ENCODE peak calls at places on chromosomes 3 and 15, in seven cellular contexts. X is spleen, O is astrocyte, R is B cell, N is GM13977, V is stomach, Y is coronary artery. L is an unnamed sample.

GRCh38 chr3:109023656-109024254 is 70.1 kb upstream of the GUCA1C start:
- DNase-seq in X (no peak), O (peak), R (peak), N (peak), V (peak), Y (no peak), L (peak)

GRCh38 chr3:14879161-14879888 is 60.6 kb downstream of the FGD5 start:
- DNase-seq in X (peak), O (no peak), R (no peak), N (no peak), V (no peak), Y (no peak), L (no peak)

GRCh38 chr3:107272471-107272870 is 104.8 kb upstream of the CCDC54 start:
- DNase-seq in X (no peak), O (no peak), R (no peak), N (no peak), V (no peak), Y (no peak), L (no peak)

GRCh38 chr3:194930439-194931204 is 244.9 kb downstream of the FAM43A start:
- DNase-seq in X (peak), O (peak), R (no peak), N (no peak), V (no peak), Y (no peak), L (peak)

GRCh38 chr15:101495334-101496197 is 6.1 kb upstream of the PCSK6 start:
- DNase-seq in X (no peak), O (no peak), R (no peak), N (peak), V (no peak), Y (no peak), L (no peak)

GRCh38 chr3:122258757-122259371 is 66.2 kb upstream of the CSTA start:
- DNase-seq in X (peak), O (peak), R (peak), N (peak), V (peak), Y (no peak), L (peak)

GRCh38 chr15:89575656-89576416 is 567 bp downstream of the TICRR start:
- DNase-seq in X (no peak), O (no peak), R (no peak), N (no peak), V (no peak), Y (peak), L (no peak)

GRCh38 chr15:70376929-70377691 is 279.4 kb upstream of the TLE3 start:
- DNase-seq in X (no peak), O (peak), R (no peak), N (no peak), V (peak), Y (peak), L (peak)

GRCh38 chr3:125003369-125003853 is 52.4 kb downstream of the HEG1 start:
- DNase-seq in X (no peak), O (peak), R (no peak), N (no peak), V (no peak), Y (no peak), L (peak)

GRCh38 chr15:44066211-44066827 is 128.8 kb downstream of the FRMD5 start:
- DNase-seq in X (no peak), O (no peak), R (peak), N (peak), V (peak), Y (no peak), L (peak)

GRCh38 chr3:162863579-162863978 is 1367.0 kb downstream of the OTOL1 start:
- DNase-seq in X (no peak), O (no peak), R (no peak), N (no peak), V (no peak), Y (no peak), L (no peak)

GRCh38 chr3:128618398-128618726 is 32.3 kb downstream of the RPN1 start:
- DNase-seq in X (no peak), O (no peak), R (no peak), N (no peak), V (no peak), Y (no peak), L (no peak)

GRCh38 chr15:42059661-42060476 is 34.5 kb downstream of the PLA2G4D start:
- DNase-seq in X (no peak), O (peak), R (peak), N (peak), V (peak), Y (peak), L (peak)

GRCh38 chr3:27577504-27577903 is 93.3 kb upstream of the SLC4A7 start:
- DNase-seq in X (no peak), O (no peak), R (no peak), N (no peak), V (no peak), Y (no peak), L (no peak)

GRCh38 chr3:122484985-122485384 is 29.8 kb downstream of the KPNA1 start:
- DNase-seq in X (no peak), O (peak), R (no peak), N (no peak), V (peak), Y (no peak), L (peak)

GRCh38 chr15:66803749-66804148 is 101.7 kb downstream of the SMAD6 start:
- DNase-seq in X (no peak), O (no peak), R (no peak), N (no peak), V (no peak), Y (peak), L (no peak)

GRCh38 chr3:93904568-93904967 is 69.1 kb downstream of the PROS1 start:
- DNase-seq in X (no peak), O (no peak), R (no peak), N (no peak), V (no peak), Y (no peak), L (no peak)

GRCh38 chr3:187021748-187022402 is 91.5 kb downstream of the ST6GAL1 start:
- DNase-seq in X (no peak), O (no peak), R (peak), N (no peak), V (no peak), Y (no peak), L (no peak)

GRCh38 chr3:56974242-56974945 is 86.1 kb upstream of the SPATA12 start:
- DNase-seq in X (no peak), O (peak), R (no peak), N (no peak), V (no peak), Y (no peak), L (no peak)

GRCh38 chr3:126621171-126621570 is 33.8 kb downstream of the TXNRD3 start:
- DNase-seq in X (no peak), O (peak), R (no peak), N (no peak), V (no peak), Y (no peak), L (peak)

GRCh38 chr3:132210476-132211346 is 106.5 kb upstream of the ACP3 start:
- DNase-seq in X (no peak), O (no peak), R (no peak), N (no peak), V (peak), Y (no peak), L (no peak)

GRCh38 chr15:26889298-26889898 is 22.5 kb downstream of the GABRA5 start:
- DNase-seq in X (no peak), O (peak), R (peak), N (peak), V (peak), Y (no peak), L (peak)

GRCh38 chr15:40272713-40273056 is 10.2 kb downstream of the ANKRD63 start:
- DNase-seq in X (no peak), O (no peak), R (no peak), N (no peak), V (no peak), Y (no peak), L (no peak)

GRCh38 chr3:127792664-127793292 is 29.5 kb downstream of the MGLL start:
- DNase-seq in X (peak), O (peak), R (no peak), N (no peak), V (peak), Y (no peak), L (peak)

GRCh38 chr15:33994005-33994615 is 25.8 kb downstream of the CHRM5 start:
- DNase-seq in X (no peak), O (peak), R (no peak), N (no peak), V (no peak), Y (no peak), L (peak)

GRCh38 chr15:46126581-46126980 is 491.8 kb downstream of the SQOR start:
- DNase-seq in X (no peak), O (peak), R (no peak), N (no peak), V (no peak), Y (no peak), L (peak)

DNA sequence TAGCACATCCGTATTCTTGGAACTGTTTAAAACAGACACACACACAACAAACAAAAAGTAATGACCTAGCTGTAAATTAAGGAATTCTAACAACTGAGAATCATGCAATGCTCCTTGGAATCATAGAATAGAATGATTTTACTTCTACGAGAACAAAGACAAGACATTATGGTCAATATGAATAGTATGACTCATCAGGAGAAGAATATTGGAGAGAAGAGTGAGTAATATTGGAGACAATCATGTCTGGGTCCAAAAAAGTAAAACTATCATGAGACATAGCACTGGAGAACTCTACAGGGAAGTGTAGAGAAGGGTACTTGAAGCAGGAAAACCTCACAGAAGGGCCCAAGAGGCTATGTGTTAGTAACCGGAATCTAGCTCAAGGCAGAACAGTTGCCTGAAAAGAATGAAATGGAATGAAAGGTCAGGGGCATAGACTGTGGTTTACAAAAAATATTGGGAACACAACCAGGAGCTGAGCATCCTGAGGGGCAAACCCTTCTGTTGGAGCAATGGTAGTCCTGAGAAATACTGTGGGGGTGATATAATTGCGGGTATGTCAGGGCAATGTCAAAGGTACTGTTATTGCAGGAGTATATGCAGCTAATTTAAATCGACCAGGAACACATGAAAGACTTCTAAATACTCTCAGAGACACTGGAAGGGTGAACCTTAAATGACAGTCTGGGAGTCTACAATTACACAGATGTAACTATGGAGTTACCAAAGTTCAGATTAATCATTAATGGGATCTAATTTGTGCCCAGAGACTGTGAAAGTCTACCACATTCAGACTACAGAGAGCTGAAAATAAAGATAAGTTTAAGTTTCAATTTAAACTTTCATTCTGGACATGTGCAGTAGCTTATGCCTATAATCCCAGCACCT is 201.2 kb downstream of the BCHE start:
- DNase-seq in X (no peak), O (peak), R (no peak), N (no peak), V (no peak), Y (no peak), L (no peak)
- TF ChIP-seq CTCF in X (no peak), O (no peak), R (no peak), N (no peak), V (no peak), Y (no peak), L (no peak)

GRCh38 chr3:158911586-158911985 is 109.7 kb downstream of the MFSD1 start:
- DNase-seq in X (no peak), O (no peak), R (no peak), N (no peak), V (no peak), Y (no peak), L (no peak)

GRCh38 chr3:158909870-158910269 is 108.0 kb downstream of the MFSD1 start:
- DNase-seq in X (no peak), O (peak), R (no peak), N (no peak), V (no peak), Y (no peak), L (no peak)

GRCh38 chr3:158908187-158908762 is 106.4 kb downstream of the MFSD1 start:
- DNase-seq in X (no peak), O (no peak), R (no peak), N (no peak), V (no peak), Y (no peak), L (no peak)

GRCh38 chr3:158912621-158913020 is 110.8 kb downstream of the MFSD1 start:
- DNase-seq in X (no peak), O (no peak), R (no peak), N (no peak), V (no peak), Y (no peak), L (no peak)

GRCh38 chr3:158912188-158912587 is 110.3 kb downstream of the MFSD1 start:
- DNase-seq in X (no peak), O (no peak), R (no peak), N (no peak), V (no peak), Y (no peak), L (no peak)
- TF ChIP-seq CTCF in X (no peak), O (no peak), R (no peak), N (no peak), V (no peak), Y (no peak), L (peak)

GRCh38 chr3:84141571-84141970 is 817.2 kb upstream of the CADM2 start:
- DNase-seq in X (no peak), O (peak), R (no peak), N (no peak), V (no peak), Y (no peak), L (no peak)

DNA sequence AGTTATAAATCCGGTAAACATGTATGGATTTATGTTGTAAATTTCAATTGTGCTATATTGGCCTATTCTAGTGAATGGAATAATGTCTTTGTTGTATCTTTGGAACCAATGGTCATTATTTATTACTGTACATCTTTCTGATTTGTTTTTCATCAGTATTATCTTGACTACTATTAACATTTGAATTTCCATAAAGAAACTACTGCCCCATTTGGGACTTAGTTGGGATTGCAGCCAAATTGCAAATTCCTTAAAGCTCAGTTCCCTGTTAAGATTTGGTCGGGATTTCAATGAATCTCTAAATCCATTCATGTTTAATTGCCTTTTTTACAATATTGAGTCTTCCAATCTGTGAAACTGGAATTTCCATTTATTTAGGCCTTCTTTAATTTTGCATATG is 822.4 kb upstream of the CADM2 start:
- DNase-seq in X (no peak), O (no peak), R (no peak), N (no peak), V (no peak), Y (no peak), L (no peak)
- TF ChIP-seq CTCF in X (no peak), O (peak), R (no peak), N (no peak), V (no peak), Y (no peak), L (no peak)

GRCh38 chr3:156787015-156787414 is 39.1 kb upstream of the LEKR1 start:
- DNase-seq in X (no peak), O (no peak), R (no peak), N (no peak), V (no peak), Y (no peak), L (no peak)

GRCh38 chr3:156790141-156790540 is 36.0 kb upstream of the LEKR1 start:
- DNase-seq in X (no peak), O (peak), R (no peak), N (no peak), V (no peak), Y (no peak), L (no peak)

GRCh38 chr3:156788846-156789245 is 37.3 kb upstream of the LEKR1 start:
- DNase-seq in X (no peak), O (no peak), R (no peak), N (no peak), V (no peak), Y (no peak), L (peak)

GRCh38 chr3:156792114-156792513 is 34.0 kb upstream of the LEKR1 start:
- DNase-seq in X (no peak), O (no peak), R (no peak), N (no peak), V (no peak), Y (no peak), L (no peak)

DNA sequence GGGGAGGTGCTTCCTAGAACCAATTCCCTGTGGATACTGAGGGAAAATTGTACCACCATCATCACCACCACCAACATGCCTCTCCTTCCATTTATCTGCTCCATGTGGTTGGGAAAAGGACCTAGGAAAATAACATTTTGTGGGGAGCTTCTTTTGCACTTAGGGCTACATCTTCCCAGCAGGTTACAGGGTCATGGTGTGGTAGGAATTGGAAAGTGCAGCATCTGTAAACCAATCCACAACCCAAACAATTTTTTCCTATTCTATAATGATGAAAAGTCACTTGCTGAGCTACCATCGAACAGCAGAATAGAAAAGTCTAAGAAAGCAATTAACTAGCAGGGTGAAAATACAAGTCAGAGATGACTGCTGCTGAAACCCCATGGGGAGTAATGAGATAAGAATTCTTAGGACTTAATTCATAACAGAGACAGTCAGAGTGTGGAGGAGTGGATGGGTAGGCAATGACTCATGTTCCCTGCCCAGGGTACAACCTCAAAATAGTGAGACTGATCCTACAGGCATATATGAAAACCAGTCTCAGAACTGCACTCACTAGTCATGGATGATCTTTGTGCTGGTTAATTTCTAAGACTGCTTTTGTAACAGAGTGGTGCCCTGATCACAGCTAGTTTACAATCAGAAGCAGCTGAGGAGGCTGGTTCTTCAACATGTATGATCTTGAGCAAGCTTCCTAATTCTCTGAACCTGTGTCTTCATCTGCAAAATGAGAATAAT is 38.1 kb upstream of the LEKR1 start:
- DNase-seq in X (no peak), O (peak), R (no peak), N (peak), V (no peak), Y (no peak), L (peak)
- TF ChIP-seq CTCF in X (no peak), O (no peak), R (no peak), N (no peak), V (no peak), Y (no peak), L (no peak)

GRCh38 chr3:71512000-71512399 is 71.5 kb downstream of the FOXP1 start:
- DNase-seq in X (no peak), O (no peak), R (peak), N (peak), V (no peak), Y (no peak), L (no peak)
- TF ChIP-seq CTCF in X (peak), O (no peak), R (peak), N (peak), V (no peak), Y (no peak), L (no peak)

DNA sequence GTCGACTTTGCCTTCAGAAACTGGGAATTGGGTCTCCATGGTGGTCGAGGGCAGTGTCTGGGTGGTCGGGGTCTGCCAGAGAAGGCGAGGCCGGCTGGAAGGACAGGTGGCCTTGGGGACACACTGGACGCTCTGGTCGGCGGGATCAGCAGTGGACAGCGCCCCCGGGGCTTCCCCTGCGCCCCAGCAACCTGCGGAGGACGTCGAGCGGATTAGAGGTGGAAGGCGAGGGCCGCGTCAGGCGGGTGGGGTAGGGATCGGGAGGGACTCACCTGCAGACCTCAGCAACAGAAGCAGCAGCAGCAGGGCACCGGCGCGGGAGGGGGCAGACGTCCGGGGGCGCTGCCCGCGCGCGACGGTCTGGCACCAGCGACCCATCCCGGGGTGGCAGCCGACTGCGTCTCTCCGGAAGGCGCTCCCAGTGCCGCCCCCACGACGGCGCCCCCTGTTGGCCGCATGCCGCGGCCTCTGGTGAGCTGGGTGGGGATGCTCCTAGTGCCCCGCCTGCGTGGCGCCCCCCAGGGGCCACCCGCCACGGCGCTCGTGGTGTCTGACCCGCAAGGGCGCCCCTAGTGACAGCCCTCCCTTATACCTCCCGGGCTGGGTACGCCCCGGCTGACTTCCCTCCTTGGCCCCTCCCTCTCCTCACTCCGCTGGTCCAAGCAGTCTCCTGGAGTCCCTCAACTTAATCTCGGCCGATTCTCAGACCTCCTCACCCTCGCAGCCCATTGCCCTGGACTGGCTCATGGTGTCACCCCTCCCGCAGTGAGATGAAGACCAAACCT is at the start of gene PRSS50:
- DNase-seq in X (peak), O (no peak), R (peak), N (no peak), V (peak), Y (peak), L (no peak)
- TF ChIP-seq CTCF in X (no peak), O (no peak), R (peak), N (peak), V (no peak), Y (no peak), L (peak)

GRCh38 chr3:66500575-66501482 is at the start of gene LRIG1:
- DNase-seq in X (peak), O (peak), R (peak), N (peak), V (peak), Y (peak), L (peak)
- TF ChIP-seq CTCF in X (peak), O (no peak), R (peak), N (peak), V (no peak), Y (peak), L (peak)

DNA sequence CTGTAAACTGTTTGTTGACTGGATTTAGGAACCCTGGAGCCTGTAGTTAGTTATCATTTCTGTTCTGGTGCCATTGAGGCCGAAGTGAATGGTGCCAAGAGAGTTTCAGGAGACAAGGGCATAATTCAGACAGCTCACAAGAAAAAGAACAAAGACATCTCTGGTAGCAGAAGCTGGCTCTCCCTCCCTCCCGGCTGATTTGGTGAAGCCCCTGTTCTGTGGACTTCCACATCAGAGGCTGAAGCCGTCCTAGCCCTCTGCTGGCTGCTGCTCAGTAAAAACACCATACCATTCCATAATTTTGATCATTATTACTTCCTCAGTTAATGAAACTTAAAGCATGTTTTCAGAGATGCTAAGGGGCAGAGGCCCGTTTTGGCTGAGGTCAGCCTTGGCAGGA is 381.2 kb upstream of the WNT5A start:
- DNase-seq in X (no peak), O (no peak), R (no peak), N (no peak), V (no peak), Y (no peak), L (no peak)
- TF ChIP-seq CTCF in X (no peak), O (no peak), R (no peak), N (no peak), V (no peak), Y (no peak), L (no peak)

L was measured in HFFc6.